ENCODE peak calls at places on chromosomes 4 and X, in four cellular contexts. E, X, R and Z are unnamed samples.

GRCh38 chr4:45006078-45006477 is 279.7 kb upstream of the GNPDA2 start:
- DNase-seq in R (no peak), E (no peak), X (no peak), Z (no peak)

GRCh38 chr4:120922390-120923200 is at the start of gene PRDM5:
- DNase-seq in R (peak), X (peak), E (peak), Z (no peak)

GRCh38 chr4:100362363-100362762 is 155.5 kb downstream of the EMCN start:
- DNase-seq in X (no peak), R (no peak), E (peak), Z (no peak)

GRCh38 chr4:114512595-114513295 is 85.9 kb upstream of the UGT8 start:
- DNase-seq in E (no peak), R (no peak), X (no peak), Z (no peak)

GRCh38 chrX:107574054-107574683 is 54.1 kb upstream of the PRPS1 start:
- DNase-seq in E (peak), R (no peak), X (no peak), Z (no peak)

GRCh38 chr4:132642196-132642817 is 506.8 kb upstream of the PCDH10 start:
- DNase-seq in E (peak), X (peak), R (no peak), Z (no peak)

GRCh38 chrX:148811236-148811635 is 310.8 kb downstream of the AFF2 start:
- DNase-seq in X (no peak), E (peak), R (no peak), Z (no peak)

GRCh38 chr4:81490761-81491160 is 19.1 kb upstream of the RASGEF1B start:
- DNase-seq in X (no peak), R (no peak), E (no peak), Z (no peak)